ENCODE peak calls at places on chromosomes 12 and 14, in seven cellular contexts. One of them, this sample, is unnamed.

GRCh38 chr12:111692575-111693210 is 6.8 kb downstream of the ACAD10 start:
- DNase-seq in kidney glomerular epithelial cell: no peak
- DNase-seq in breast epithelium: no peak
- DNase-seq in H9: peak; percentile 63
- DNase-seq in GM19239: no peak
- DNase-seq in HFFc6: peak; percentile 13
- DNase-seq in WTC11: peak; percentile 28
- DNase-seq in this sample: no peak

GRCh38 chr12:65147312-65147905 is 22.0 kb upstream of the LEMD3 start:
- DNase-seq in kidney glomerular epithelial cell: no peak
- DNase-seq in breast epithelium: no peak
- DNase-seq in H9: no peak
- DNase-seq in GM19239: no peak
- DNase-seq in HFFc6: no peak
- DNase-seq in WTC11: no peak
- DNase-seq in this sample: no peak

GRCh38 chr14:96614528-96614927 is 112.3 kb downstream of the PAPOLA start:
- DNase-seq in kidney glomerular epithelial cell: no peak
- DNase-seq in breast epithelium: no peak
- DNase-seq in H9: no peak
- DNase-seq in GM19239: no peak
- DNase-seq in HFFc6: no peak
- DNase-seq in WTC11: no peak
- DNase-seq in this sample: no peak

GRCh38 chr12:23140710-23141109 is 515.7 kb downstream of the ETNK1 start:
- DNase-seq in kidney glomerular epithelial cell: no peak
- DNase-seq in breast epithelium: no peak
- DNase-seq in H9: no peak
- DNase-seq in GM19239: no peak
- DNase-seq in HFFc6: no peak
- DNase-seq in WTC11: no peak
- DNase-seq in this sample: no peak

GRCh38 chr12:57111046-57111698 is at the start of gene STAT6:
- DNase-seq in kidney glomerular epithelial cell: peak; percentile 72
- DNase-seq in breast epithelium: peak; percentile 86
- DNase-seq in H9: peak; percentile 74
- DNase-seq in GM19239: peak; percentile 65
- DNase-seq in HFFc6: peak; percentile 88
- DNase-seq in WTC11: peak; percentile 48
- DNase-seq in this sample: no peak

GRCh38 chr14:90521930-90522483 is 125.2 kb downstream of the CALM1 start:
- DNase-seq in kidney glomerular epithelial cell: no peak
- DNase-seq in breast epithelium: no peak
- DNase-seq in H9: no peak
- DNase-seq in GM19239: no peak
- DNase-seq in HFFc6: no peak
- DNase-seq in WTC11: no peak
- DNase-seq in this sample: no peak

GRCh38 chr12:52645982-52646381 is 6.0 kb downstream of the KRT2 start:
- DNase-seq in kidney glomerular epithelial cell: no peak
- DNase-seq in breast epithelium: peak; percentile 11
- DNase-seq in H9: peak; percentile 19
- DNase-seq in GM19239: no peak
- DNase-seq in HFFc6: no peak
- DNase-seq in WTC11: no peak
- DNase-seq in this sample: no peak

GRCh38 chr12:124995200-124995961 is 1.9 kb downstream of the BRI3BP start:
- DNase-seq in kidney glomerular epithelial cell: no peak
- DNase-seq in breast epithelium: no peak
- DNase-seq in H9: no peak
- DNase-seq in GM19239: peak; percentile 47
- DNase-seq in HFFc6: no peak
- DNase-seq in WTC11: no peak
- DNase-seq in this sample: no peak

GRCh38 chr14:24895243-24895583 is 154.7 kb downstream of the STXBP6 start:
- DNase-seq in kidney glomerular epithelial cell: no peak
- DNase-seq in breast epithelium: no peak
- DNase-seq in H9: no peak
- DNase-seq in GM19239: no peak
- DNase-seq in HFFc6: no peak
- DNase-seq in WTC11: no peak
- DNase-seq in this sample: no peak

GRCh38 chr12:52086366-52086765 is 6.9 kb downstream of the SMIM41 start:
- DNase-seq in kidney glomerular epithelial cell: no peak
- DNase-seq in breast epithelium: no peak
- DNase-seq in H9: no peak
- DNase-seq in GM19239: no peak
- DNase-seq in HFFc6: no peak
- DNase-seq in WTC11: no peak
- DNase-seq in this sample: no peak

GRCh38 chr14:44612002-44612401 is 104.9 kb upstream of the FSCB start:
- DNase-seq in kidney glomerular epithelial cell: no peak
- DNase-seq in breast epithelium: no peak
- DNase-seq in H9: no peak
- DNase-seq in GM19239: no peak
- DNase-seq in HFFc6: no peak
- DNase-seq in WTC11: no peak
- DNase-seq in this sample: no peak

This sample was measured in upper lobe of left lung.